ENCODE peak calls at places on chromosomes 5 and 9, in seven cellular contexts. W is H1, O is transverse colon, D is breast epithelium, R is prostate gland, G is K562, A is esophagus muscularis mucosa. C is an unnamed sample.

GRCh38 chr5:10262995-10263394 is 12.9 kb downstream of the CCT5 start:
- DNase-seq in O (no peak), A (no peak), G (no peak), D (no peak), W (no peak), R (no peak), C (no peak)

GRCh38 chr5:118653926-118654325 is 334.4 kb downstream of the DTWD2 start:
- DNase-seq in D (no peak), O (no peak), R (no peak), A (no peak), G (no peak), W (no peak), C (no peak)

GRCh38 chr9:84315278-84315877 is 25.2 kb downstream of the SLC28A3 start:
- DNase-seq in A (no peak), O (peak; percentile 63), W (peak; percentile 41), R (peak; percentile 50), D (no peak), G (peak; percentile 39), C (no peak)

GRCh38 chr5:68406344-68406743 is 190.8 kb downstream of the PIK3R1 start:
- DNase-seq in G (peak; percentile 39), D (no peak), R (no peak), O (no peak), A (no peak), W (no peak), C (no peak)

GRCh38 chr9:131008909-131009618 is at the start of gene LAMC3:
- DNase-seq in O (no peak), R (no peak), D (no peak), W (no peak), A (no peak), G (peak; percentile 64), C (no peak)

GRCh38 chr5:145324101-145324500 is 511.0 kb downstream of the PRELID2 start:
- DNase-seq in O (no peak), R (no peak), W (no peak), A (no peak), D (no peak), G (no peak), C (no peak)

GRCh38 chr9:33294670-33295432 is 4.5 kb downstream of the NFX1 start:
- DNase-seq in D (no peak), W (no peak), G (no peak), A (no peak), R (no peak), O (no peak), C (no peak)

GRCh38 chr5:138757061-138757776 is 4.0 kb downstream of the CTNNA1 start:
- DNase-seq in W (no peak), D (no peak), O (no peak), G (no peak), A (no peak), R (no peak), C (no peak)

GRCh38 chr9:83508072-83508471 is 30.1 kb downstream of the FRMD3 start:
- DNase-seq in A (no peak), G (no peak), R (no peak), W (no peak), D (no peak), O (no peak), C (no peak)

GRCh38 chr5:93281980-93282772 is 298.8 kb downstream of the NR2F1-AS1 start:
- DNase-seq in R (no peak), A (no peak), D (no peak), G (no peak), O (no peak), W (no peak), C (no peak)

GRCh38 chr5:138274189-138274853 is at the start of gene GFRA3:
- DNase-seq in R (no peak), A (no peak), D (no peak), W (no peak), G (peak; percentile 74), O (no peak), C (peak; percentile 34)

GRCh38 chr9:16337322-16338029 is 533.0 kb downstream of the BNC2 start:
- DNase-seq in R (no peak), O (no peak), G (no peak), A (no peak), D (no peak), W (no peak), C (no peak)

GRCh38 chr5:1659100-1660036 is 135.6 kb upstream of the LPCAT1 start:
- DNase-seq in A (no peak), R (no peak), O (no peak), D (peak; percentile 4), G (no peak), W (no peak), C (no peak)

GRCh38 chr9:94779101-94779500 is 52.6 kb downstream of the AOPEP start:
- DNase-seq in G (no peak), R (no peak), D (no peak), O (no peak), A (no peak), W (no peak), C (no peak)

GRCh38 chr5:537098-537497 is 12.8 kb upstream of the SLC9A3 start:
- DNase-seq in O (no peak), W (no peak), A (no peak), R (no peak), G (no peak), D (no peak), C (no peak)

GRCh38 chr9:123399803-123400378 is 43.9 kb downstream of the CRB2 start:
- DNase-seq in R (no peak), W (no peak), O (peak; percentile 18), A (no peak), D (no peak), G (peak; percentile 87), C (no peak)

GRCh38 chr5:122401991-122402710 is 90.1 kb downstream of the SNCAIP start:
- DNase-seq in O (no peak), G (no peak), R (no peak), A (no peak), W (no peak), D (no peak), C (no peak)

GRCh38 chr5:21071986-21072385 is 1084.0 kb upstream of the CDH18 start:
- DNase-seq in W (no peak), D (no peak), G (no peak), A (no peak), R (no peak), O (no peak), C (no peak)

GRCh38 chr9:111794837-111795556 is at the start of gene SHOC1:
- DNase-seq in G (no peak), A (no peak), D (no peak), W (no peak), R (no peak), O (peak; percentile 34), C (no peak)

GRCh38 chr9:116243708-116244107 is 90.1 kb downstream of the PAPPA start:
- DNase-seq in W (no peak), A (no peak), G (no peak), R (no peak), D (no peak), O (no peak), C (no peak)

GRCh38 chr5:112876362-112876761 is 15.3 kb downstream of the SRP19 start:
- DNase-seq in G (no peak), W (no peak), A (no peak), R (no peak), D (no peak), O (no peak), C (no peak)

GRCh38 chr5:160263326-160263850 is 34.1 kb downstream of the FABP6 start:
- DNase-seq in A (no peak), R (no peak), D (no peak), O (no peak), W (no peak), G (no peak), C (no peak)

GRCh38 chr5:79546782-79547428 is 33.0 kb upstream of the HOMER1 start:
- DNase-seq in O (no peak), A (no peak), G (no peak), R (no peak), D (no peak), W (no peak), C (no peak)

GRCh38 chr9:18786196-18786595 is 246.8 kb downstream of the SAXO1 start:
- DNase-seq in O (no peak), G (no peak), R (no peak), D (no peak), A (peak; percentile 66), W (no peak), C (no peak)

GRCh38 chr9:136079916-136080246 is 15.2 kb downstream of the NACC2 start:
- DNase-seq in R (no peak), G (no peak), D (no peak), W (no peak), O (no peak), A (no peak), C (no peak)

GRCh38 chr9:129968690-129969485 is 74.1 kb downstream of the FNBP1 start:
- DNase-seq in G (no peak), O (no peak), A (no peak), R (no peak), W (no peak), D (no peak), C (no peak)
- TF ChIP-seq POLR2AphosphoS5 in G (no peak), O (peak; percentile 65), A (peak; percentile 25), R (peak; percentile 72), W (no peak), D (no peak), C (no peak)

GRCh38 chr9:97982719-97983523 is at the start of gene ANP32B:
- DNase-seq in A (peak; percentile 95), R (peak; percentile 85), O (peak; percentile 94), W (peak; percentile 46), D (peak; percentile 88), G (peak; percentile 85), C (peak; percentile 78)
- TF ChIP-seq POLR2A in A (no peak), R (peak; percentile 35), O (peak; percentile 34), W (no peak), D (no peak), G (peak; percentile 78), C (no peak)

DNA sequence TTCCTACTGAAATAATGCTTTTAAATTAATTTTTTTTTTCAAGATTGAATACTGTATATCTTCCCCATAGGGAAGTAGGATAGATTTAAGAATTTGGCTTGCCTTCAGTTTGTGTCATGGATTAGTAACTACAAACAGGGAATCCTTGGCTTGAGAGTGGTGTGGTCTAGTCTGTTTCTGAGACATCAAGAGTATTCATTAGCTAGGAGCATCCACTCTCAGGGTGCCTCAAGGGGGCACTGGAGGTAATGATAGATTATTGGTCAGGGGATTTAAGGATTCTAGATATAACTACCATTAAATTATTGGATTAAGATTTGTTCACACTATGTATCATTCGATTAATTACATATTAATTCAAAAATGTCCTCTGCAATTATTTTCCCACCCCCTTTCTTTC is 91.8 kb upstream of the TXNDC8 start:
- DNase-seq in G (no peak), A (no peak), D (no peak), O (no peak), W (no peak), R (no peak), C (no peak)
- TF ChIP-seq POLR2AphosphoS5 in G (no peak), A (no peak), D (no peak), O (no peak), W (no peak), R (no peak), C (no peak)

DNA sequence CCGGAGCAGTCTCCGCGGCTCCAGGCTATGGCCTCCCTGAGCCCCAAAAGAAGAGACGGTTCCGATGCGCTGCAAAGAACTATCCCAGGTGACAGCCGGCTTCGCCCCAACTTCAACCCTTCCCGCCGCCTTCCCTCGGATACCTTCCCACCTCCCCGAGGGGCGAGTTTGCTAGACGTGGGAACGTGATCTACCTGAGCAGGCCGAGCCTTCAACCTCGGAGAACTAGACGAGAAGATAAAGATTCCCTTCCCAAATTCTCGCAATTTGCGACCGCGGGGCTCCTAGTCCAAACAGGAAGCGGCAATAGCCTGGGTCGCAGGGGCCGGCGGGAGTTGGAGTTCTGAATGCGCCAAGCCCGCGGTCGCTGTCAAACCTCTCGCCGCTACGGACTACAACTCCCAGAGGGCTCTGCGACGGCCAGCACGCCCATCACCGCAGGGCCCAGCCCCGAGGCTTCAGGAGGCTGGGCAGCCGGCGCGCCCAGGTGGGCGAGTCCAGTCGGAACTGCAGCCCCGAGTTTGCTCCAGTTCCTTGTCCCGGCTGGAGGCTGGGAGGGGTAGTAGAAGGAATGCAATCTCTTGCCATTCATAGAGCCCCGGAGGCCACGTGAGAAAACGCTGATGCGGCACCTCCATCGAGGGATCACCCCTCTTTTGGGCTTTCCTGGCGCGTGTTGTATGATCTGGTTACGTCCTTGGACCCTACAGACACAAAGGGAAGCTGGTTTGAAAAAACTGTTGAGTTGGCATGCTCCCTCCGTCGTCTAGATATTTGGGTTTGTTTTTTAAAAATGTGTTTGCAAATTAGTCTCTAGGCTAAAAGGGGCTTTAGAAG is at the start of gene SLC38A9:
- DNase-seq in O (peak; percentile 97), R (peak; percentile 94), G (peak; percentile 92), W (peak; percentile 93), A (peak; percentile 98), D (peak; percentile 81), C (peak; percentile 80)
- TF ChIP-seq POLR2A in O (peak; percentile 72), R (peak; percentile 40), G (peak; percentile 79), W (peak; percentile 54), A (no peak), D (no peak), C (peak; percentile 78)